ENCODE peak calls at places on chromosomes 13 and 19, in ten cellular contexts. One of them, this sample, is unnamed.

GRCh38 chr19:412356-413355 is 3.7 kb upstream of the C2CD4C start:
- DNase-seq in type B pancreatic cell: no peak
- DNase-seq in NCI-H1105 treated with DMSO at 0.1 percent for 48 hours: no peak
- DNase-seq in naive thymus-derived CD8-positive, alpha-beta T cell: no peak
- DNase-seq in fibroblast of mammary gland: no peak
- DNase-seq in RWPE1: no peak
- DNase-seq in ELF-1: peak; percentile 73
- DNase-seq in K562: no peak
- DNase-seq in naive thymus-derived CD4-positive, alpha-beta T cell: no peak
- DNase-seq in D341Med: no peak
- DNase-seq in this sample: no peak

GRCh38 chr13:97141564-97142005 is 80.5 kb upstream of the MBNL2 start:
- DNase-seq in naive thymus-derived CD8-positive, alpha-beta T cell: no peak
- DNase-seq in NCI-H1105 treated with DMSO at 0.1 percent for 48 hours: no peak
- DNase-seq in ELF-1: peak; percentile 89
- DNase-seq in type B pancreatic cell: no peak
- DNase-seq in fibroblast of mammary gland: peak; percentile 90
- DNase-seq in RWPE1: peak; percentile 88
- DNase-seq in D341Med: peak; percentile 28
- DNase-seq in naive thymus-derived CD4-positive, alpha-beta T cell: no peak
- DNase-seq in K562: peak; percentile 71
- DNase-seq in this sample: no peak

GRCh38 chr19:46571495-46571894 is 29.6 kb upstream of the CALM3 start:
- DNase-seq in RWPE1: peak; percentile 31
- DNase-seq in NCI-H1105 treated with DMSO at 0.1 percent for 48 hours: peak; percentile 7
- DNase-seq in naive thymus-derived CD4-positive, alpha-beta T cell: no peak
- DNase-seq in fibroblast of mammary gland: peak; percentile 28
- DNase-seq in D341Med: peak; percentile 71
- DNase-seq in K562: peak; percentile 60
- DNase-seq in ELF-1: peak; percentile 86
- DNase-seq in type B pancreatic cell: no peak
- DNase-seq in naive thymus-derived CD8-positive, alpha-beta T cell: no peak
- DNase-seq in this sample: peak; percentile 6

GRCh38 chr13:23654111-23655110 is 84.2 kb downstream of the TNFRSF19 start:
- DNase-seq in fibroblast of mammary gland: no peak
- DNase-seq in type B pancreatic cell: no peak
- DNase-seq in K562: no peak
- DNase-seq in NCI-H1105 treated with DMSO at 0.1 percent for 48 hours: no peak
- DNase-seq in naive thymus-derived CD4-positive, alpha-beta T cell: no peak
- DNase-seq in ELF-1: no peak
- DNase-seq in D341Med: no peak
- DNase-seq in naive thymus-derived CD8-positive, alpha-beta T cell: no peak
- DNase-seq in RWPE1: peak; percentile 23
- DNase-seq in this sample: no peak

GRCh38 chr19:7528522-7529245 is 6.3 kb downstream of the MCOLN1 start:
- DNase-seq in K562: no peak
- DNase-seq in D341Med: no peak
- DNase-seq in RWPE1: no peak
- DNase-seq in fibroblast of mammary gland: no peak
- DNase-seq in naive thymus-derived CD4-positive, alpha-beta T cell: no peak
- DNase-seq in NCI-H1105 treated with DMSO at 0.1 percent for 48 hours: no peak
- DNase-seq in ELF-1: no peak
- DNase-seq in type B pancreatic cell: no peak
- DNase-seq in naive thymus-derived CD8-positive, alpha-beta T cell: no peak
- DNase-seq in this sample: no peak

GRCh38 chr19:16605552-16605951 is 22.5 kb downstream of the MED26 start:
- DNase-seq in naive thymus-derived CD4-positive, alpha-beta T cell: no peak
- DNase-seq in naive thymus-derived CD8-positive, alpha-beta T cell: no peak
- DNase-seq in fibroblast of mammary gland: no peak
- DNase-seq in K562: no peak
- DNase-seq in type B pancreatic cell: no peak
- DNase-seq in NCI-H1105 treated with DMSO at 0.1 percent for 48 hours: peak; percentile 67
- DNase-seq in RWPE1: no peak
- DNase-seq in D341Med: no peak
- DNase-seq in ELF-1: no peak
- DNase-seq in this sample: no peak

GRCh38 chr13:84315527-84315926 is 433.3 kb upstream of the SLITRK1 start:
- DNase-seq in fibroblast of mammary gland: no peak
- DNase-seq in naive thymus-derived CD8-positive, alpha-beta T cell: no peak
- DNase-seq in D341Med: no peak
- DNase-seq in naive thymus-derived CD4-positive, alpha-beta T cell: no peak
- DNase-seq in K562: no peak
- DNase-seq in type B pancreatic cell: no peak
- DNase-seq in NCI-H1105 treated with DMSO at 0.1 percent for 48 hours: no peak
- DNase-seq in ELF-1: no peak
- DNase-seq in RWPE1: no peak
- DNase-seq in this sample: no peak

GRCh38 chr19:29106353-29106885 is 106.5 kb downstream of the UQCRFS1 start:
- DNase-seq in type B pancreatic cell: no peak
- DNase-seq in naive thymus-derived CD4-positive, alpha-beta T cell: no peak
- DNase-seq in D341Med: no peak
- DNase-seq in ELF-1: no peak
- DNase-seq in naive thymus-derived CD8-positive, alpha-beta T cell: no peak
- DNase-seq in NCI-H1105 treated with DMSO at 0.1 percent for 48 hours: no peak
- DNase-seq in K562: no peak
- DNase-seq in fibroblast of mammary gland: no peak
- DNase-seq in RWPE1: no peak
- DNase-seq in this sample: no peak

GRCh38 chr13:27825153-27825552 is 32.9 kb downstream of the GSX1 start:
- DNase-seq in naive thymus-derived CD4-positive, alpha-beta T cell: no peak
- DNase-seq in ELF-1: no peak
- DNase-seq in NCI-H1105 treated with DMSO at 0.1 percent for 48 hours: no peak
- DNase-seq in K562: no peak
- DNase-seq in fibroblast of mammary gland: no peak
- DNase-seq in RWPE1: no peak
- DNase-seq in naive thymus-derived CD8-positive, alpha-beta T cell: no peak
- DNase-seq in D341Med: no peak
- DNase-seq in type B pancreatic cell: no peak
- DNase-seq in this sample: no peak

GRCh38 chr13:24612726-24613125 is 67.5 kb upstream of the ATP12A start:
- DNase-seq in RWPE1: no peak
- DNase-seq in fibroblast of mammary gland: no peak
- DNase-seq in ELF-1: no peak
- DNase-seq in D341Med: no peak
- DNase-seq in naive thymus-derived CD8-positive, alpha-beta T cell: no peak
- DNase-seq in type B pancreatic cell: no peak
- DNase-seq in NCI-H1105 treated with DMSO at 0.1 percent for 48 hours: no peak
- DNase-seq in naive thymus-derived CD4-positive, alpha-beta T cell: no peak
- DNase-seq in K562: no peak
- DNase-seq in this sample: no peak

GRCh38 chr19:277581-278165 is 13.5 kb downstream of the PLPP2 start:
- DNase-seq in naive thymus-derived CD8-positive, alpha-beta T cell: no peak
- DNase-seq in RWPE1: no peak
- DNase-seq in naive thymus-derived CD4-positive, alpha-beta T cell: no peak
- DNase-seq in ELF-1: peak; percentile 82
- DNase-seq in D341Med: no peak
- DNase-seq in K562: no peak
- DNase-seq in fibroblast of mammary gland: peak; percentile 37
- DNase-seq in NCI-H1105 treated with DMSO at 0.1 percent for 48 hours: no peak
- DNase-seq in type B pancreatic cell: peak; percentile 54
- DNase-seq in this sample: no peak

GRCh38 chr19:3398114-3398899 is 31.9 kb downstream of the NFIC start:
- DNase-seq in fibroblast of mammary gland: no peak
- DNase-seq in type B pancreatic cell: no peak
- DNase-seq in naive thymus-derived CD4-positive, alpha-beta T cell: no peak
- DNase-seq in NCI-H1105 treated with DMSO at 0.1 percent for 48 hours: no peak
- DNase-seq in K562: no peak
- DNase-seq in RWPE1: no peak
- DNase-seq in D341Med: no peak
- DNase-seq in ELF-1: peak; percentile 53
- DNase-seq in naive thymus-derived CD8-positive, alpha-beta T cell: no peak
- DNase-seq in this sample: no peak

GRCh38 chr19:42465827-42466280 is 23.1 kb upstream of the CXCL17 start:
- DNase-seq in D341Med: no peak
- DNase-seq in type B pancreatic cell: no peak
- DNase-seq in K562: no peak
- DNase-seq in naive thymus-derived CD4-positive, alpha-beta T cell: no peak
- DNase-seq in RWPE1: no peak
- DNase-seq in fibroblast of mammary gland: no peak
- DNase-seq in ELF-1: no peak
- DNase-seq in NCI-H1105 treated with DMSO at 0.1 percent for 48 hours: no peak
- DNase-seq in naive thymus-derived CD8-positive, alpha-beta T cell: no peak
- DNase-seq in this sample: no peak

GRCh38 chr13:28636677-28637317 is 22.1 kb upstream of the POMP start:
- DNase-seq in RWPE1: peak; percentile 45
- DNase-seq in D341Med: peak; percentile 68
- DNase-seq in naive thymus-derived CD8-positive, alpha-beta T cell: peak; percentile 44
- DNase-seq in fibroblast of mammary gland: peak; percentile 80
- DNase-seq in type B pancreatic cell: no peak
- DNase-seq in ELF-1: peak; percentile 86
- DNase-seq in NCI-H1105 treated with DMSO at 0.1 percent for 48 hours: peak; percentile 9
- DNase-seq in naive thymus-derived CD4-positive, alpha-beta T cell: peak; percentile 25
- DNase-seq in K562: peak; percentile 41
- DNase-seq in this sample: peak; percentile 56

GRCh38 chr19:5002143-5002542 is 33.2 kb downstream of the KDM4B start:
- DNase-seq in fibroblast of mammary gland: peak; percentile 82
- DNase-seq in naive thymus-derived CD8-positive, alpha-beta T cell: no peak
- DNase-seq in ELF-1: no peak
- DNase-seq in K562: no peak
- DNase-seq in D341Med: no peak
- DNase-seq in NCI-H1105 treated with DMSO at 0.1 percent for 48 hours: no peak
- DNase-seq in naive thymus-derived CD4-positive, alpha-beta T cell: no peak
- DNase-seq in RWPE1: no peak
- DNase-seq in type B pancreatic cell: no peak
- DNase-seq in this sample: no peak

GRCh38 chr13:104006625-104007061 is 940.4 kb upstream of the SLC10A2 start:
- DNase-seq in D341Med: no peak
- DNase-seq in NCI-H1105 treated with DMSO at 0.1 percent for 48 hours: no peak
- DNase-seq in K562: no peak
- DNase-seq in type B pancreatic cell: no peak
- DNase-seq in ELF-1: no peak
- DNase-seq in RWPE1: no peak
- DNase-seq in naive thymus-derived CD4-positive, alpha-beta T cell: no peak
- DNase-seq in naive thymus-derived CD8-positive, alpha-beta T cell: no peak
- DNase-seq in fibroblast of mammary gland: no peak
- DNase-seq in this sample: no peak

GRCh38 chr19:13665125-13665903 is 99.0 kb upstream of the MRI1 start:
- DNase-seq in D341Med: no peak
- DNase-seq in ELF-1: no peak
- DNase-seq in NCI-H1105 treated with DMSO at 0.1 percent for 48 hours: no peak
- DNase-seq in fibroblast of mammary gland: no peak
- DNase-seq in naive thymus-derived CD4-positive, alpha-beta T cell: no peak
- DNase-seq in K562: no peak
- DNase-seq in naive thymus-derived CD8-positive, alpha-beta T cell: no peak
- DNase-seq in RWPE1: no peak
- DNase-seq in type B pancreatic cell: no peak
- DNase-seq in this sample: no peak

GRCh38 chr13:74978596-74978995 is 503.4 kb downstream of the TBC1D4 start:
- DNase-seq in type B pancreatic cell: no peak
- DNase-seq in RWPE1: no peak
- DNase-seq in ELF-1: no peak
- DNase-seq in D341Med: no peak
- DNase-seq in naive thymus-derived CD8-positive, alpha-beta T cell: no peak
- DNase-seq in NCI-H1105 treated with DMSO at 0.1 percent for 48 hours: no peak
- DNase-seq in K562: no peak
- DNase-seq in fibroblast of mammary gland: no peak
- DNase-seq in naive thymus-derived CD4-positive, alpha-beta T cell: no peak
- DNase-seq in this sample: no peak

GRCh38 chr13:108176685-108177274 is 38.6 kb downstream of the LIG4 start:
- DNase-seq in K562: peak; percentile 36
- DNase-seq in D341Med: peak; percentile 53
- DNase-seq in fibroblast of mammary gland: peak; percentile 23
- DNase-seq in RWPE1: peak; percentile 39
- DNase-seq in naive thymus-derived CD8-positive, alpha-beta T cell: peak; percentile 31
- DNase-seq in NCI-H1105 treated with DMSO at 0.1 percent for 48 hours: no peak
- DNase-seq in naive thymus-derived CD4-positive, alpha-beta T cell: peak; percentile 51
- DNase-seq in type B pancreatic cell: no peak
- DNase-seq in ELF-1: no peak
- DNase-seq in this sample: peak; percentile 22

This sample was measured in stimulated activated naive CD4-positive, alpha-beta T cell.